ENCODE peak calls at places on chromosomes 16 and 17, in four cellular contexts. R, Y, I and J are unnamed samples.

GRCh38 chr17:12070561-12070960 is 49.9 kb downstream of the MAP2K4 start:
- DNase-seq in Y (no peak), R (no peak), I (no peak), J (peak; percentile 73)

GRCh38 chr16:47142469-47143328 is 1.0 kb downstream of the NETO2 start:
- DNase-seq in Y (peak; percentile 11), I (peak; percentile 36), R (peak; percentile 63), J (peak; percentile 14)

GRCh38 chr16:20385844-20386832 is 18.4 kb downstream of the PDILT start:
- DNase-seq in Y (peak; percentile 47), I (peak; percentile 45), R (peak; percentile 69), J (peak; percentile 34)

GRCh38 chr17:49787932-49788442 is 494 bp upstream of the KAT7 start:
- DNase-seq in R (no peak), I (no peak), Y (no peak), J (peak; percentile 31)

GRCh38 chr17:15154618-15155017 is 110.5 kb downstream of the PMP22 start:
- DNase-seq in Y (no peak), I (no peak), R (no peak), J (peak; percentile 54)

GRCh38 chr16:11254913-11255736 is 879 bp downstream of the SOCS1 start:
- DNase-seq in Y (no peak), I (peak; percentile 63), R (peak; percentile 74), J (peak; percentile 41)

GRCh38 chr16:56269824-56270684 is 78.8 kb downstream of the GNAO1 start:
- DNase-seq in R (peak; percentile 90), I (peak; percentile 31), Y (peak; percentile 38), J (peak; percentile 84)

GRCh38 chr16:18789515-18789849 is 652 bp downstream of the RPS15A start:
- DNase-seq in I (no peak), R (no peak), Y (no peak), J (no peak)

GRCh38 chr17:82935944-82936767 is 96.3 kb upstream of the ZNF750 start:
- DNase-seq in R (no peak), I (no peak), Y (no peak), J (no peak)

GRCh38 chr16:4273858-4274291 is 1.1 kb upstream of the TFAP4 start:
- DNase-seq in Y (peak; percentile 70), R (peak; percentile 61), I (peak; percentile 82), J (peak; percentile 40)

GRCh38 chr16:57899771-57900661 is 70.9 kb downstream of the CNGB1 start:
- DNase-seq in Y (peak; percentile 64), I (peak; percentile 74), R (peak; percentile 81), J (peak; percentile 63)

GRCh38 chr17:72380737-72381136 is 259.9 kb downstream of the SOX9 start:
- DNase-seq in I (no peak), R (no peak), Y (no peak), J (no peak)

GRCh38 chr16:85229869-85230416 is 117.7 kb upstream of the CIBAR2 start:
- DNase-seq in I (no peak), R (no peak), Y (no peak), J (no peak)

GRCh38 chr16:85228463-85228862 is 116.2 kb upstream of the CIBAR2 start:
- DNase-seq in I (no peak), Y (no peak), R (no peak), J (no peak)

GRCh38 chr16:85227262-85227923 is 115.1 kb upstream of the CIBAR2 start:
- DNase-seq in R (no peak), Y (no peak), I (no peak), J (no peak)

GRCh38 chr16:85228970-85229430 is 116.7 kb upstream of the CIBAR2 start:
- DNase-seq in R (no peak), Y (no peak), I (no peak), J (no peak)

DNA sequence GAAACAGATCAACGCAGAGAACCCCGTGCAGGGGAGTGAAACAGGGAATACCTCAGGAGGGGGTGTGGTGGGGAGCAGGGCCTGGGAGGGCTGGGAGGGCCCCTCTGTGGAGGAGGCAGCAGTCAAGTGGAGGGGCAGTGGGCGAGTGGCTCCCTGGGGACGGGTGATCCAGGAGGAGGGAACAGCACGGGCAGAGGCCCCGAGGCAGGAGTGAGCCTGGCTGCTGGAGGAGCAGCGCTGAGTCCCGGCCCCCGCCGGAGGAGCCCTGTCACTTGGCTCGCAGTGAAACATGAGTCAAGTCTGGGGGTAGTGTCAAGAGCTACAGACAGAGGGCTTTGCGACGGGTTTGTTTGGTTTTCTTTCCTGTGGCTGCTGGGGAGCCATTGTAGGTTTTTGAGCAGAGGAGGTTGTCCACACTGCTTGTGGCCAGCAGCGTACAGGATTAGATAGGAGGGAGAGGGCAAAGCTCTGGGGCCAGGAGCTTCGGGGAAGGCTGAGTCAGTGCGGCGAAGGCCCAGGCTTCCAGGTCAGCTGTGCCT is 115.7 kb upstream of the CIBAR2 start:
- DNase-seq in R (peak; percentile 69), Y (no peak), I (no peak), J (peak; percentile 61)
- TF ChIP-seq CTCF in R (peak; percentile 19), Y (no peak), I (no peak), J (peak; percentile 36)

DNA sequence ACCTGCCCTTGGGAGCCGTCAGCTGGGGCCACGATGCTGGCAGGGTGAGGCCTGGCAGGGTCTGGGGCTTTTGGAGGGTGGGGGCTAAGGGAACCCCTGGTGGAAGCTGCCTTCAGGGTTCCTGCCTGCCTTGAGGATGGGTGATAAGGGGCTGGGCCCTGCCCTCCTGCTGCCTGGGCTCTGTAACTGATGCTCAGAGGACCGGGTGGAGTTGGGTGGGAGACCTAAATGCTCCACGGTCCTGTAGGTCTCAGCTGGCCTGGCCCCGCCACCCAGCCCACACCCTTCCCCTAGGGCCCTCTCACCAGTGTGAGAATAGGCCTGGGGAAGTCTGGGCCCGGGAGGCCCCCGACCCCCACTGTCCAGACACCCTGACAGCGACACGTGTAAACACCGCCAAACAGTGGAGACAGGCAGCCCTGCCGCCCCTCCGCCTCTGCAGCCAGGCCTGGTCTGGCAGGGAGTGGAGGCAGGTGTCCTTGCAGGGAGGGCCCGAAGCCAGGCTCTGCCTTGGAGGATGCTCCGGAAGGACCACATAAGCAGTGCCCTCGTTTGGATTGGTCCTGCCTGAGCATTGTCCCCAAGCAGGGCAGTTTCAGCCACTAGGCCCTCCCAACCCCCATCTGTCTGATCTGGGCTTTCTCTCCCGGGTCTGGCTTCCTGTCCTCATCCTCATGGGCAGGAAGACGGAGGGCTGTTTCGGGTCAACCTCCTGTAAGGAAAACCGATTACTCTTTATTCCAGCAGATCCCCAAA is 6.5 kb upstream of the BAHCC1 start:
- DNase-seq in Y (no peak), R (peak; percentile 45), I (peak; percentile 53), J (peak; percentile 8)
- H3K4me3 ChIP-seq in Y (no peak overlapping the region), R (no peak overlapping the region), I (no peak overlapping the region), J (no peak overlapping the region)

GRCh38 chr17:45022288-45022648 is 29.2 kb downstream of the DCAKD start:
- DNase-seq in I (no peak), R (no peak), Y (no peak), J (no peak)
- TF ChIP-seq CTCF in I (peak; percentile 2), R (no peak), Y (peak; percentile 36), J (no peak)

GRCh38 chr17:81365148-81365600 is 30.1 kb upstream of the BAHCC1 start:
- DNase-seq in I (no peak), R (peak; percentile 81), Y (peak; percentile 46), J (peak; percentile 47)

GRCh38 chr17:81364278-81365147 is 30.7 kb upstream of the BAHCC1 start:
- DNase-seq in Y (no peak), I (no peak), R (no peak), J (no peak)

GRCh38 chr17:81367171-81367570 is 28.1 kb upstream of the BAHCC1 start:
- DNase-seq in Y (no peak), I (no peak), R (no peak), J (no peak)

GRCh38 chr17:81366648-81367047 is 28.6 kb upstream of the BAHCC1 start:
- DNase-seq in R (no peak), Y (no peak), I (no peak), J (no peak)

GRCh38 chr17:81365601-81366585 is 29.4 kb upstream of the BAHCC1 start:
- DNase-seq in R (no peak), I (no peak), Y (no peak), J (no peak)
- H3K4me3 ChIP-seq in R (no peak overlapping the region), I (no peak overlapping the region), Y (no peak overlapping the region), J (no peak overlapping the region)

DNA sequence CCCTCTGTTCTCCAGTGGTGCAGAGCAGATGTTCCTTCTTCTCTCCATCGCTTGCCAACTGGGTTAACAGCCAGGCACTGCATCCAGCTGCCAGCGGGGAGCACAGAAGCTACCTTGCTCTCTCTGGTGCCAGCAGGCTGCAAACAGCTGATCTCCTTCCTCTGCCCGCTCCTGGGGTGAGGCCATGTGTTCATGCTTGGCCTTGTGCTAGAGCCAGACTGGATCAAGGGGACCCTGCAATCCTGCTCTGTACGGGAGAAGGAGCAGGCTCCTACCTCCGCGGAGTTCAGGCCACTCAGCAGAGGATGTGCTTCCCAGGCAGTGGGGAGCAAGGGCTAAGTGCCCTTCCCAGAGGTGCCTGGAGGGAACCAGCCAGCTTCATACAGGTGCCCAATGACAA is 24.0 kb upstream of the ENGASE start:
- DNase-seq in I (no peak), R (no peak), Y (no peak), J (no peak)
- TF ChIP-seq CTCF in I (no peak), R (no peak), Y (no peak), J (no peak)

GRCh38 chr17:8160741-8161221 is 2.0 kb downstream of the VAMP2 start:
- DNase-seq in I (no peak), R (no peak), Y (no peak), J (no peak)
- H3K4me3 ChIP-seq in I (no peak overlapping the region), R (no peak overlapping the region), Y (no peak overlapping the region), J (peak overlapping the region; percentile 7)

DNA sequence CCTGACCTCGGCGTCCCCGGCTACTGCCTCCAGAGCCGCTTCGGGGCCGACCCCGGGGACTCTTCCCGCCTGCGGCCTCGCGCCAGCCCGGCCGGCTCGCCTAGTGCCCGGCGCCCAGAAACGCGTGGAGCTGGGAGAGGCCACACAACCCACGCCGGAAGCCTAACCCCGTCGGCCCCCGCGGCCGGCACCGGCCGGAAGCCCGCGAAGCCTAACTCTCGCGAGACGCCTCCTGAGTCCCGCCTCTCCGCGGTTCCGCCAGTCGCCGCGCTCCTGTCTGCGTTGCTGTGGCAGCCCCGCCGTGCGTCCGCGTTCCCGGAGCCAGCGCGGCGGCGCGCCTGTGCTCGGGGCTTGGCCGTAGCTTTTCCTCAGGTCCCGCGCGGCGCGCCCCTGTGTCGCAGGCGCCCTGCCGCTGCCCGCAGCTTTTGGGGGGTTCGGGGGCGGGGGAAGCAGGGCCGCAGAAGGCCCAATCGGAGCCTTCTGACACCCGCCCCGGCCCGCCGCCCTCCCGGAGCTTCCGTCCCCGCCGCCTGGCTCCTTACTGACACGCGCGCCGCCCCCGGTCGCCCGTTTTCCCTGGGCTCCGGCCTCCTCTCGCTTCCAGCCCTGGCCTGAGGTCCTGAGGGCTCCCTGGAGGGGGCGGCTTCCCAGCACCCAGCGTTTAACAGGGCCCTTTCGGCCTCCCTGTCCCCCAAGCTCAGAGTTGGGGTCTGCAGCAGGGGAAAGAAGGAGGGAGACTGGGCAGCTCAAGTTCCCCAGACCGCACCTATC is 21.7 kb downstream of the NPTX1 start:
- DNase-seq in R (peak; percentile 98), Y (peak; percentile 97), I (peak; percentile 98), J (peak; percentile 96)
- TF ChIP-seq CTCF in R (no peak), Y (no peak), I (no peak), J (no peak)